ENCODE peak calls at places on chromosomes 3 and 15, in six cellular contexts. Z is HCT116; F is ovary; D is effector memory CD4-positive, alpha-beta T cell; K is endothelial cell of umbilical vein; S is SJCRH30. B is an unnamed sample. For H3K36me3, the result is how much of the 10 kb centered on the place peaks cover.

GRCh38 chr3:194979173-194979572 is 291.8 kb downstream of the XXYLT1 start:
- DNase-seq in Z (no peak), F (no peak), D (no peak), K (no peak), S (no peak), B (no peak)

GRCh38 chr3:147925272-147925671 is 516.1 kb downstream of the ZIC1 start:
- DNase-seq in Z (no peak), F (no peak), D (no peak), K (peak), S (no peak), B (no peak)

GRCh38 chr3:137990427-137990826 is 19.5 kb upstream of the CLDN18 start:
- DNase-seq in Z (no peak), F (no peak), D (no peak), K (no peak), S (no peak), B (no peak)

GRCh38 chr3:44058022-44058867 is 183.4 kb upstream of the TOPAZ1 start:
- DNase-seq in Z (no peak), F (no peak), D (no peak), K (no peak), S (no peak), B (no peak)

GRCh38 chr3:194145702-194146101 is 9.8 kb downstream of the HES1 start:
- DNase-seq in Z (no peak), F (no peak), D (no peak), K (no peak), S (no peak), B (no peak)

GRCh38 chr15:75606711-75607684 is 18.5 kb downstream of the SNUPN start:
- DNase-seq in Z (no peak), F (no peak), D (no peak), K (no peak), S (no peak), B (peak)

GRCh38 chr3:54094926-54095325 is 27.4 kb upstream of the CACNA2D3 start:
- DNase-seq in Z (no peak), F (no peak), D (no peak), K (no peak), S (no peak), B (no peak)

GRCh38 chr3:115667175-115668065 is 44.1 kb downstream of the GAP43 start:
- DNase-seq in Z (no peak), F (no peak), D (no peak), K (no peak), S (no peak), B (no peak)

GRCh38 chr15:78092111-78093041 is at the start of gene SH2D7:
- DNase-seq in Z (no peak), F (no peak), D (no peak), K (no peak), S (peak), B (no peak)

GRCh38 chr15:31554261-31554660 is 227.6 kb downstream of the KLF13 start:
- DNase-seq in Z (no peak), F (peak), D (no peak), K (peak), S (no peak), B (no peak)

GRCh38 chr3:102712896-102713295 is 278.1 kb downstream of the ZPLD1 start:
- DNase-seq in Z (no peak), F (no peak), D (no peak), K (no peak), S (no peak), B (no peak)

GRCh38 chr15:83413054-83413719 is 34.0 kb upstream of the SH3GL3 start:
- DNase-seq in Z (no peak), F (no peak), D (no peak), K (no peak), S (no peak), B (no peak)

GRCh38 chr15:57301307-57301706 is 75.0 kb upstream of the CGNL1 start:
- DNase-seq in Z (no peak), F (no peak), D (no peak), K (no peak), S (no peak), B (no peak)

GRCh38 chr3:13854492-13854891 is 25.4 kb downstream of the WNT7A start:
- DNase-seq in Z (no peak), F (no peak), D (no peak), K (no peak), S (no peak), B (no peak)

GRCh38 chr3:50502584-50503423 is 630 bp downstream of the CACNA2D2 start:
- DNase-seq in Z (no peak), F (peak), D (no peak), K (no peak), S (no peak), B (no peak)

GRCh38 chr15:66603301-66604179 is 37.7 kb upstream of the LCTL start:
- DNase-seq in Z (peak), F (peak), D (peak), K (peak), S (peak), B (peak)

GRCh38 chr3:107953707-107954106 is 137.1 kb downstream of the CD47 start:
- DNase-seq in Z (no peak), F (no peak), D (no peak), K (no peak), S (no peak), B (no peak)

GRCh38 chr3:187104956-187105355 is 34.3 kb downstream of the RPL39L start:
- DNase-seq in Z (no peak), F (no peak), D (no peak), K (no peak), S (no peak), B (peak)

GRCh38 chr15:59236394-59236793 is 29.8 kb downstream of the LDHAL6B start:
- DNase-seq in Z (no peak), F (no peak), D (no peak), K (no peak), S (no peak), B (peak)

GRCh38 chr3:139655880-139656279 is 21.9 kb downstream of the NMNAT3 start:
- DNase-seq in Z (no peak), F (no peak), D (no peak), K (no peak), S (no peak), B (no peak)

GRCh38 chr3:96970211-96970610 is 155.8 kb downstream of the EPHA6 start:
- DNase-seq in Z (no peak), F (no peak), D (no peak), K (no peak), S (no peak), B (no peak)

GRCh38 chr3:170909129-170909903 is 879 bp upstream of the EIF5A2 start:
- DNase-seq in Z (no peak), F (peak), D (no peak), K (peak), S (no peak), B (peak)

GRCh38 chr3:138935864-138936762 is 10.8 kb downstream of the FOXL2 start:
- DNase-seq in Z (peak), F (peak), D (peak), K (peak), S (peak), B (peak)

GRCh38 chr3:195119461-195120198 is 151.3 kb downstream of the XXYLT1 start:
- DNase-seq in Z (no peak), F (no peak), D (no peak), K (peak), S (peak), B (no peak)

GRCh38 chr3:169161011-169161410 is 502.5 kb downstream of the MECOM start:
- DNase-seq in Z (no peak), F (no peak), D (no peak), K (no peak), S (no peak), B (no peak)

GRCh38 chr3:158057666-158058065 is 48.6 kb downstream of the SHOX2 start:
- DNase-seq in Z (no peak), F (no peak), D (no peak), K (no peak), S (no peak), B (no peak)

GRCh38 chr3:122558605-122559004 is 5.5 kb downstream of the PARP9 start:
- DNase-seq in Z (no peak), F (no peak), D (no peak), K (no peak), S (no peak), B (no peak)
- H3K4me3 ChIP-seq in Z (no peak), F (no peak), D (no peak), K (no peak), S (no peak), B (no peak)

GRCh38 chr15:28118083-28118482 is 19.0 kb upstream of the OCA2 start:
- DNase-seq in Z (no peak), F (no peak), D (no peak), K (no peak), S (no peak), B (no peak)

GRCh38 chr15:28122038-28122949 is 23.2 kb upstream of the OCA2 start:
- DNase-seq in Z (no peak), F (no peak), D (no peak), K (no peak), S (no peak), B (no peak)

GRCh38 chr15:28118531-28118930 is 19.4 kb upstream of the OCA2 start:
- DNase-seq in Z (no peak), F (no peak), D (no peak), K (no peak), S (no peak), B (no peak)

GRCh38 chr15:28117591-28117990 is 18.5 kb upstream of the OCA2 start:
- DNase-seq in Z (no peak), F (no peak), D (no peak), K (no peak), S (no peak), B (no peak)

DNA sequence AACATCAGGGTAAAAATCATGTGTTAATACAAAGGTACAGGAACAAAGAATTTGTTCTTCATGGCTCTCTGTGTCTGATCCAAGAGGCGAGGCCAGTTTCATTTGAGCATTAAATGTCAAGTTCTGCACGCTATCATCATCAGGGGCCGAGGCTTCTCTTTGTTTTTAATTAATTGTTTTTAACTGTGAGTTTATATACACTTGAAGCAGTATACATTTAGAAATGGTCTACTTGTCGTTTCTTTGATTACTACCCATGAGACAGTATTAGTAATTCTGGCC is 21.2 kb upstream of the OCA2 start:
- DNase-seq in Z (no peak), F (no peak), D (no peak), K (no peak), S (no peak), B (no peak)
- H3K36me3 ChIP-seq in Z (under half), F (under half), D (under half), K (under half), S (under half), B (under half)

GRCh38 chr15:45863881-45864580 is 229.2 kb downstream of the SQOR start:
- DNase-seq in Z (no peak), F (no peak), D (no peak), K (no peak), S (peak), B (no peak)
- H3K27ac ChIP-seq in Z (no peak), F (no peak), D (no peak), K (no peak), S (peak), B (no peak)

GRCh38 chr15:52803543-52804306 is 13.6 kb upstream of the ONECUT1 start:
- DNase-seq in Z (no peak), F (no peak), D (no peak), K (no peak), S (no peak), B (no peak)

GRCh38 chr15:52808441-52808840 is 18.3 kb upstream of the ONECUT1 start:
- DNase-seq in Z (no peak), F (no peak), D (no peak), K (no peak), S (no peak), B (no peak)

GRCh38 chr15:52805351-52806283 is 15.5 kb upstream of the ONECUT1 start:
- DNase-seq in Z (no peak), F (no peak), D (no peak), K (no peak), S (no peak), B (no peak)

GRCh38 chr15:52804526-52805081 is 14.5 kb upstream of the ONECUT1 start:
- DNase-seq in Z (no peak), F (no peak), D (no peak), K (no peak), S (no peak), B (no peak)

GRCh38 chr15:52806284-52806655 is 16.1 kb upstream of the ONECUT1 start:
- DNase-seq in Z (no peak), F (no peak), D (no peak), K (no peak), S (no peak), B (no peak)
- H3K4me3 ChIP-seq in Z (no peak), F (no peak), D (peak), K (no peak), S (no peak), B (no peak)

GRCh38 chr3:128072454-128073184 is 20.4 kb downstream of the SEC61A1 start:
- DNase-seq in Z (no peak), F (no peak), D (no peak), K (no peak), S (no peak), B (no peak)

GRCh38 chr3:128073185-128073725 is 21.0 kb downstream of the SEC61A1 start:
- DNase-seq in Z (no peak), F (no peak), D (no peak), K (no peak), S (no peak), B (no peak)

GRCh38 chr3:128070898-128071591 is 18.8 kb downstream of the SEC61A1 start:
- DNase-seq in Z (no peak), F (no peak), D (no peak), K (no peak), S (no peak), B (no peak)

GRCh38 chr3:128073807-128074206 is 21.6 kb downstream of the SEC61A1 start:
- DNase-seq in Z (no peak), F (no peak), D (no peak), K (peak), S (no peak), B (no peak)

GRCh38 chr3:128071771-128072453 is 19.7 kb downstream of the SEC61A1 start:
- DNase-seq in Z (no peak), F (no peak), D (no peak), K (no peak), S (no peak), B (no peak)
- H3K36me3 ChIP-seq in Z (under half), F (under half), D (half or more), K (under half), S (half or more), B (under half)

GRCh38 chr3:181999314-181999713 is 287.6 kb downstream of the SOX2 start:
- DNase-seq in Z (no peak), F (no peak), D (no peak), K (no peak), S (no peak), B (no peak)
- H3K27ac ChIP-seq in Z (no peak), F (no peak), D (no peak), K (no peak), S (no peak), B (no peak)